ENCODE peak calls at places on chromosomes 13 and 19, in ten cellular contexts. L, T, Z, P, F, D, X, N, J and B are unnamed samples.

GRCh38 chr13:44331912-44332840 is 41.4 kb upstream of the SERP2 start:
- DNase-seq in F (no peak), N (peak), J (no peak), Z (no peak), L (peak), D (no peak), T (peak), P (peak), X (no peak), B (no peak)

GRCh38 chr19:4343056-4343844 is at the start of gene MPND:
- DNase-seq in F (peak), D (peak), Z (peak), T (peak), N (peak), L (peak), X (peak), J (peak), P (peak), B (peak)

GRCh38 chr19:14407889-14408640 is 11.1 kb downstream of the DDX39A start:
- DNase-seq in N (no peak), T (no peak), J (no peak), D (peak), F (no peak), Z (peak), X (no peak), P (no peak), L (no peak), B (no peak)

GRCh38 chr13:67298297-67298696 is 68.2 kb upstream of the PCDH9 start:
- DNase-seq in T (no peak), Z (no peak), J (no peak), P (no peak), N (no peak), X (no peak), D (no peak), F (no peak), L (peak), B (no peak)

GRCh38 chr13:42591602-42592001 is 17.6 kb downstream of the TNFSF11 start:
- DNase-seq in X (no peak), L (no peak), J (no peak), N (no peak), Z (no peak), P (no peak), D (no peak), F (no peak), T (no peak), B (no peak)

GRCh38 chr13:23433171-23434153 is at the start of gene SACS:
- DNase-seq in F (no peak), Z (no peak), P (no peak), T (peak), J (no peak), D (no peak), L (peak), N (peak), X (no peak), B (peak)

GRCh38 chr19:49567722-49568454 is 12.5 kb downstream of the NOSIP start:
- DNase-seq in L (no peak), T (no peak), F (no peak), D (peak), J (no peak), P (no peak), N (peak), X (no peak), Z (peak), B (no peak)

GRCh38 chr19:56114711-56115110 is 6.4 kb downstream of the ZNF787 start:
- DNase-seq in J (no peak), T (no peak), D (no peak), Z (no peak), L (no peak), X (no peak), P (no peak), N (no peak), F (no peak), B (no peak)

GRCh38 chr19:8333771-8334457 is 9.1 kb downstream of the KANK3 start:
- DNase-seq in Z (no peak), J (no peak), L (no peak), D (no peak), N (no peak), P (no peak), T (no peak), X (no peak), F (no peak), B (no peak)

GRCh38 chr19:4172861-4173473 is 9.4 kb downstream of the SIRT6 start:
- DNase-seq in Z (peak), X (no peak), T (peak), L (peak), P (peak), D (peak), F (peak), J (peak), N (peak), B (peak)